ENCODE peak calls at places on chromosomes 11 and 22, in seven cellular contexts. F is endothelial cell; V is stimulated activated CD8-positive, alpha-beta memory T cell treated with anti-CD3 and anti-CD28 coated beads, Interleukin-7, amount 100 ng/mL, for 1 hour; I is neuronal stem cell; L is nephron progenitor cell; U is HTR-8/SVneo; H is heart right ventricle. Y is an unnamed sample.

GRCh38 chr22:23066200-23067022 is 3.9 kb upstream of the GNAZ start:
- DNase-seq in L (no peak), H (peak), F (peak), U (no peak), V (no peak), I (no peak), Y (no peak)

GRCh38 chr11:65375012-65375411 is 7.4 kb downstream of the SLC25A45 start:
- DNase-seq in U (no peak), I (no peak), H (no peak), F (no peak), V (no peak), L (no peak), Y (no peak)

GRCh38 chr11:45921561-45922424 is 663 bp upstream of the LARGE2 start:
- DNase-seq in F (no peak), V (no peak), L (peak), H (no peak), I (peak), U (no peak), Y (peak)

GRCh38 chr22:25546751-25547150 is 17.7 kb upstream of the GRK3 start:
- DNase-seq in H (no peak), U (no peak), V (no peak), I (no peak), L (no peak), F (no peak), Y (no peak)

GRCh38 chr11:43250309-43250708 is 61.5 kb upstream of the API5 start:
- DNase-seq in I (no peak), F (no peak), U (no peak), V (no peak), L (no peak), H (no peak), Y (no peak)

GRCh38 chr22:38862375-38863329 is 9.4 kb downstream of the CBX6 start:
- DNase-seq in I (no peak), H (no peak), L (no peak), V (no peak), F (no peak), U (no peak), Y (peak)

GRCh38 chr22:24875862-24876506 is 70.0 kb downstream of the SGSM1 start:
- DNase-seq in I (peak), F (peak), V (no peak), H (no peak), L (peak), U (peak), Y (peak)

GRCh38 chr11:57477507-57478189 is 17.3 kb downstream of the RTN4RL2 start:
- DNase-seq in V (no peak), H (no peak), I (no peak), U (no peak), F (no peak), L (no peak), Y (no peak)

GRCh38 chr11:88414981-88415391 is 77.5 kb upstream of the CTSC start:
- DNase-seq in I (no peak), H (no peak), V (no peak), U (no peak), F (no peak), L (no peak), Y (no peak)

GRCh38 chr11:44536779-44537516 is 28.5 kb upstream of the CD82 start:
- DNase-seq in L (no peak), F (no peak), V (no peak), I (no peak), H (no peak), U (no peak), Y (no peak)